ENCODE peak calls at places on chromosomes 12 and 14, in eight cellular contexts. D is heart left ventricle, Q is BE2C, B is IMR-90, O is endodermal cell, L is mammary epithelial cell, T is sigmoid colon, P is PC-9. F is an unnamed sample.
A peak's percentile ranks its signal among the peaks of the same experiment; 100 is the strongest.

GRCh38 chr12:39081910-39082309 is 176.5 kb upstream of the CPNE8 start:
- DNase-seq in D (no peak), Q (no peak), B (no peak), O (no peak), L (no peak), T (no peak), P (no peak), F (no peak)

GRCh38 chr12:113432976-113433375 is 10.8 kb downstream of the SDSL start:
- DNase-seq in D (no peak), Q (no peak), B (no peak), O (no peak), L (no peak), T (no peak), P (no peak), F (no peak)

GRCh38 chr14:63308723-63309317 is 9.9 kb downstream of the GPHB5 start:
- DNase-seq in D (no peak), Q (peak; percentile 30), B (peak; percentile 29), O (peak; percentile 90), L (no peak), T (no peak), P (no peak), F (no peak)

GRCh38 chr12:10082057-10082874 is 16.5 kb downstream of the CLEC1A start:
- DNase-seq in D (no peak), Q (no peak), B (no peak), O (no peak), L (peak; percentile 6), T (no peak), P (no peak), F (no peak)

GRCh38 chr12:114777052-114777451 is 93.1 kb upstream of the TBX3 start:
- DNase-seq in D (no peak), Q (no peak), B (peak; percentile 75), O (no peak), L (peak; percentile 78), T (no peak), P (peak; percentile 44), F (no peak)

GRCh38 chr14:59189281-59189821 is 884 bp downstream of the DAAM1 start:
- DNase-seq in D (peak; percentile 20), Q (no peak), B (peak; percentile 18), O (peak; percentile 81), L (peak; percentile 31), T (no peak), P (no peak), F (peak; percentile 62)

GRCh38 chr14:67599698-67600561 is at the start of gene PIGH:
- DNase-seq in D (peak; percentile 89), Q (peak; percentile 95), B (peak; percentile 80), O (peak; percentile 98), L (peak; percentile 84), T (peak; percentile 94), P (peak; percentile 69), F (peak; percentile 84)

GRCh38 chr14:61475316-61475715 is 153.9 kb downstream of the PRKCH start:
- DNase-seq in D (no peak), Q (no peak), B (peak; percentile 84), O (no peak), L (peak; percentile 62), T (no peak), P (peak; percentile 74), F (no peak)

GRCh38 chr12:113002676-113003075 is 24.4 kb downstream of the OAS2 start:
- DNase-seq in D (no peak), Q (no peak), B (no peak), O (no peak), L (no peak), T (no peak), P (no peak), F (no peak)

GRCh38 chr12:101004891-101005290 is 205.1 kb downstream of the SLC5A8 start:
- DNase-seq in D (no peak), Q (no peak), B (peak; percentile 16), O (no peak), L (no peak), T (no peak), P (no peak), F (no peak)

GRCh38 chr14:89303452-89304435 is 113.3 kb downstream of the FOXN3 start:
- DNase-seq in D (peak; percentile 76), Q (no peak), B (peak; percentile 95), O (peak; percentile 64), L (peak; percentile 3), T (peak; percentile 91), P (no peak), F (no peak)

GRCh38 chr12:9198012-9198411 is 10.2 kb downstream of the PZP start:
- DNase-seq in D (no peak), Q (no peak), B (no peak), O (no peak), L (no peak), T (no peak), P (no peak), F (no peak)

GRCh38 chr12:42846782-42847181 is 257.2 kb upstream of the PRICKLE1 start:
- DNase-seq in D (no peak), Q (no peak), B (peak; percentile 26), O (peak; percentile 62), L (peak; percentile 9), T (no peak), P (no peak), F (no peak)

GRCh38 chr12:46652692-46653091 is 173.1 kb downstream of the SLC38A4 start:
- DNase-seq in D (no peak), Q (no peak), B (no peak), O (no peak), L (no peak), T (no peak), P (no peak), F (no peak)

GRCh38 chr12:88298761-88299242 is 156.7 kb downstream of the TMTC3 start:
- DNase-seq in D (no peak), Q (no peak), B (peak; percentile 73), O (no peak), L (peak; percentile 95), T (no peak), P (peak; percentile 92), F (no peak)

GRCh38 chr14:103058209-103059055 is 1.1 kb upstream of the CDC42BPB start:
- DNase-seq in D (no peak), Q (no peak), B (peak; percentile 8), O (no peak), L (no peak), T (peak; percentile 74), P (no peak), F (no peak)

GRCh38 chr14:101821528-101821927 is 60.0 kb downstream of the PPP2R5C start:
- DNase-seq in D (no peak), Q (no peak), B (no peak), O (no peak), L (no peak), T (no peak), P (no peak), F (no peak)

DNA sequence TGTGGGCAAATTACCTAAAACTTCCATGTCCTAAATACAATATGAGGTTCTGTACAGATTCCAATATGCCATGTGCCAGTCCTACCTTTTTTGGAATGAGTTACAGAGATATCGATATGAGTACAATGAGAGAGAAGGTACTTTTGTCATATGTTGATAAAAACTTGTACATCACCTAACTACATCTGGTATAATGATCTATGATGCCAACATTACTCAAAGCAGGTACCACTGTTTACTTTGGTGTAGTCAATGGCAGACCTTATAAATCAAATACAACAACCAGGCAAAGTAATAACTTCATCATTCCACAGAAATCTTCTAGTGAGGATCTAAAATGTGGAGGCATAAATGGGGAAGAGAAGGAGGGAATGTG is 12.7 kb downstream of the TEP1 start:
- DNase-seq in D (no peak), Q (no peak), B (no peak), O (no peak), L (peak; percentile 21), T (no peak), P (no peak), F (no peak)
- H3K36me3 ChIP-seq in D (peaks cover 85% of the 10 kb centered on the region), Q (no peaks in the 10 kb centered on the region), B (peaks cover 47% of the 10 kb centered on the region), O (peaks cover 81% of the 10 kb centered on the region), L (peaks cover 11% of the 10 kb centered on the region), T (peaks cover 69% of the 10 kb centered on the region), P (peaks cover 4% of the 10 kb centered on the region), F (peaks cover 85% of the 10 kb centered on the region)

GRCh38 chr12:111201036-111201435 is 167.9 kb downstream of the PHETA1 start:
- DNase-seq in D (no peak), Q (peak; percentile 73), B (no peak), O (peak; percentile 76), L (no peak), T (no peak), P (no peak), F (no peak)
- TF ChIP-seq CTCF in D (no peak), Q (peak; percentile 39), B (no peak), O (peak; percentile 45), L (no peak), T (no peak), P (no peak), F (no peak)

GRCh38 chr14:24293525-24293924 is 6.1 kb downstream of the DHRS1 start:
- DNase-seq in D (no peak), Q (no peak), B (no peak), O (no peak), L (no peak), T (no peak), P (no peak), F (no peak)

GRCh38 chr14:24291446-24292117 is 8.0 kb downstream of the DHRS1 start:
- DNase-seq in D (no peak), Q (no peak), B (no peak), O (no peak), L (no peak), T (no peak), P (no peak), F (no peak)

GRCh38 chr14:24292118-24292807 is 7.3 kb downstream of the DHRS1 start:
- DNase-seq in D (no peak), Q (no peak), B (no peak), O (no peak), L (no peak), T (no peak), P (no peak), F (no peak)

GRCh38 chr14:24289649-24290283 is 9.8 kb downstream of the DHRS1 start:
- DNase-seq in D (no peak), Q (no peak), B (no peak), O (no peak), L (no peak), T (no peak), P (no peak), F (no peak)

DNA sequence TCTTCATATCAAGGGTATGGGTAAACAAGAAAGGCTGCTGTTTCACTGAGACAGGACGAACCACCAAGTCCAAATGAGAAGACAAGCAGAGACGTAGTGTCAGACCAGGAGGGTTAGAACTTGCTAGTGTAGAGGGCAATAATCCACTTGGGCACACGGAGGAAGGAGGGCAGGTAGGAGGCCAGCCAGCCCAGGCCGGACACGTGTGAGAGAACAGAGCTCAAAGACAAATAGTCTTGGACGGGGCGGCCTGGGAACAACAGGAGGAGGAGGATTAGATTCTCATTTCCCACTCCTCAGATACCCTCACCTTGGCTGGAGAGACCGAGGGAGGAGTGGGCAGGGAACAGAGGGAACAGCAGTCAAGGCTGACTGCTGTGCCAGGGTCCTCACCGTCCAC is 8.8 kb downstream of the DHRS1 start:
- DNase-seq in D (no peak), Q (no peak), B (no peak), O (no peak), L (no peak), T (no peak), P (no peak), F (no peak)
- H3K36me3 ChIP-seq in D (peaks cover 42% of the 10 kb centered on the region), Q (no peaks in the 10 kb centered on the region), B (peaks cover 25% of the 10 kb centered on the region), O (peaks cover 26% of the 10 kb centered on the region), L (peaks cover 28% of the 10 kb centered on the region), T (peaks cover 21% of the 10 kb centered on the region), P (no peaks in the 10 kb centered on the region), F (peaks cover 68% of the 10 kb centered on the region)

DNA sequence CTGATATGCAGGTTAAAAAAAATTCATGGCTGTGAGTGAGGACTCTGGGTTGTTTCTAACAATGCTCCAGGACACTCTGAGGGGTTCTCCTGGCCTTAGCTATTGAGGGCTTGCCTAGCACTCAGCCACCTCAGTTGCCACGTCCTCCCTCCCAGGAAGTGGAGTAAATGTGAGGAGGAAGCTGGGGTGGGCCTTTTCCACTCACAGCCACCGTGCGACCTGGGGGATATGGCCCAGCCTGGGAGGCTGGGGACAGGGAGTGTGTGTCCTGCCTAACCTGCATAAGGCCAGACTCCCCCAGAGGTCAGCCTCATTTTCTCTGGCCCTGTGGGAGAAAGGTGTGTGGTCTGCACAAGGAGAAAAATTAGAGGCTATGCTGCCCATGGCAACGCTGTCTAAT is 83.3 kb downstream of the CRACR2A start:
- DNase-seq in D (no peak), Q (no peak), B (no peak), O (no peak), L (no peak), T (no peak), P (no peak), F (no peak)
- TF ChIP-seq CTCF in D (no peak), Q (no peak), B (no peak), O (no peak), L (no peak), T (no peak), P (no peak), F (no peak)

F was measured in RWPE2.